ENCODE peak calls at places on chromosomes 6 and 20, in four cellular contexts. K is AG10803, Z is cardiac fibroblast, T is DND-41. Y is an unnamed sample.

GRCh38 chr6:299050-299980 is 7.0 kb downstream of the DUSP22 start:
- DNase-seq in K (no peak), Z (no peak), T (no peak), Y (no peak)

GRCh38 chr6:101876431-101876830 is 482.9 kb downstream of the GRIK2 start:
- DNase-seq in K (no peak), Z (no peak), T (no peak), Y (no peak)

GRCh38 chr6:56582246-56582645 is 60.4 kb downstream of the DST start:
- DNase-seq in K (no peak), Z (no peak), T (no peak), Y (no peak)

GRCh38 chr6:677919-678318 is 15.0 kb downstream of the EXOC2 start:
- DNase-seq in K (no peak), Z (no peak), T (no peak), Y (no peak)

GRCh38 chr20:60752741-60753420 is 499.2 kb upstream of the CDH4 start:
- DNase-seq in K (no peak), Z (no peak), T (no peak), Y (no peak)

GRCh38 chr6:82166493-82166892 is 81.1 kb downstream of the IBTK start:
- DNase-seq in K (no peak), Z (no peak), T (no peak), Y (no peak)

GRCh38 chr6:161033667-161034066 is 42.1 kb downstream of the MAP3K4 start:
- DNase-seq in K (no peak), Z (no peak), T (no peak), Y (no peak)

GRCh38 chr6:131029661-131030297 is 33.3 kb downstream of the EPB41L2 start:
- DNase-seq in K (peak), Z (peak), T (no peak), Y (peak)

GRCh38 chr6:137530404-137530803 is 36.2 kb upstream of the OLIG3 start:
- DNase-seq in K (no peak), Z (no peak), T (no peak), Y (no peak)
- TF ChIP-seq CTCF in K (no peak), Z (no peak), T (no peak), Y (no peak)

DNA sequence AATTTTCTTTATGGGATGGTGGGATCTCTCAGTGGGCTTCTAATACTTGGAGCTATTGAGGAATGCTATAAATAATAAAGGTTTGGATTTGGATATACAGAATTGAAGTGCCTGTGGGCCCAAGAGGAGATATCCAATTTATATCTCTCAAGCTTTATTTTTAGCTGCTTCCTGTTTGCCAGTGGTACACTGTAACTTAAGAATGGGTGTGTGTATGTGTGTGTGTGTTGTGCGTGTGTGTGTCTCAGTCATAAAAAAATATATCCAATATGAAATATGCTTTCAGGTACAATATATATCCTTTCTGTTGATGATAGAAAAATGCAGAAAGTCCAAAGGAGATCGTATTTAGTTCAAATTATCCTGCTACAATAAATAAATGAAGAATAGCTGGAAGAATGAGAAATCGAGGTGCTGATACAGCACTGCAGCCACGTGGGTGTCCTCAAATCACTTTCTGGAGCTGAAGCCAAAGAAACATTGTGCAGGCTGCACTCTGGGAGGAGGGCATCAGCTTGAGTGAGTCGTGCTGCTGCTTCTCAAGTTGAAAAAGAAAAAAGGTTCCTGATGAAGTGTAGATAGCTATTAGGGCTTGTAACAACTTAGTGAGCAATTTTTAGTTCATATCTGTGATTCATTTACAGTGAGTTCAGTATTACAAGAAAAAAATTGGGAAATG is 40.3 kb downstream of the DSE start:
- DNase-seq in K (peak), Z (peak), T (no peak), Y (no peak)
- H3K4me3 ChIP-seq in K (no peak), Z (no peak), T (no peak), Y (peak)

DNA sequence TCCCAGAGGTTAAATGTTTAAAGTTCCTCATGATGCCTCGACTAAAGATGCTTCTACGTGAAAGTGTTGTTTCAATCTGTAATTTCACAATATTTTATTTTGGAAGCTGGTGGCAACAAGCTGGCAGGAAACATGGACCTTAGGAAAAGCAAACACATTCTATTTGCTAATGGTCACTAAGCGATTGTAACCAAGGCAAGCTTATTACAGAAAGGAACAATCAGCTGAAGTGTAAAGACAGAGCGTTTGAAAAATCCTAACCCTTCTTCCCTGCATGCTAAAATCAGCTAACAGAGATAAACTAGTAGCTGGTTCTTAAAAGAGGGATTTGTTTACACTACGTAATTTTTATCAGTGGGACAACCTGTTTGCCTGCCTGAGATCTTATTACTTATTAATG is 50.0 kb downstream of the IL20RA start:
- DNase-seq in K (no peak), Z (no peak), T (no peak), Y (no peak)
- TF ChIP-seq CTCF in K (no peak), Z (no peak), T (no peak), Y (no peak)

GRCh38 chr6:17584241-17584803 is 15.8 kb upstream of the FAM8A1 start:
- DNase-seq in K (peak), Z (peak), T (no peak), Y (peak)
- H3K4me3 ChIP-seq in K (no peak), Z (no peak), T (no peak), Y (no peak)

DNA sequence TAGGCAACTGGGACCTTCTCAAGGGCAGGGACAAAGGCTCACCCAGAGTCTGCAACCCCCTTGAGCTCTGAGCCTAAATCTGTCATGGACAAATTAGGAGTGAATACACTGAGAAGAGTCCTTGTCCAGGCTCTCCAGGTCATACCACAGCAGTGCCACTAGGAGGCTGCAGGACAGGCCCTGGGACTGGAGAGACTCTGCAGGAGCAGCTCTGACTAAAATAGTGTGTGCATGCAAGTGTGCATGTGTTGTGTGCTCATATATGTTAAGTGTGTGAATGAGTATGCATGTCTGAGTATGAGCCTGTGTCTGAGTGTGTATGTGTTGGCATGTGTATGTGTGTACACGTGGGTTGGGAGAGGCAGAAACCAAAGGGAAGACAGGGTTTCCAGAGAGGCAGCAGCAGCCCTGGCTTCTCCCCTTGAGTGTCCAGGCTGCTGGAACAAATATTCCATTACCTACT is 27.1 kb downstream of the MRPL14 start:
- DNase-seq in K (no peak), Z (peak), T (peak), Y (peak)
- TF ChIP-seq CTCF in K (peak), Z (peak), T (peak), Y (peak)

GRCh38 chr20:1376007-1376406 is 16.8 kb downstream of the FKBP1A start:
- DNase-seq in K (no peak), Z (no peak), T (no peak), Y (no peak)

GRCh38 chr20:1377984-1378742 is 14.7 kb downstream of the FKBP1A start:
- DNase-seq in K (peak), Z (peak), T (no peak), Y (no peak)

GRCh38 chr20:1376453-1377270 is 16.2 kb downstream of the FKBP1A start:
- DNase-seq in K (no peak), Z (no peak), T (no peak), Y (peak)

GRCh38 chr20:1375515-1375914 is 17.3 kb downstream of the FKBP1A start:
- DNase-seq in K (peak), Z (peak), T (no peak), Y (no peak)

GRCh38 chr20:1377341-1377871 is 15.4 kb downstream of the FKBP1A start:
- DNase-seq in K (no peak), Z (no peak), T (no peak), Y (peak)
- H3K4me3 ChIP-seq in K (no peak), Z (no peak), T (no peak), Y (no peak)

GRCh38 chr6:166443166-166443565 is 60.4 kb upstream of the MPC1 start:
- DNase-seq in K (no peak), Z (no peak), T (no peak), Y (no peak)
- TF ChIP-seq CTCF in K (peak), Z (no peak), T (no peak), Y (peak)